ENCODE peak calls at places on chromosomes 4 and X, in ten cellular contexts. One of them, this sample, is unnamed.

GRCh38 chr4:123265443-123265842 is 131.2 kb upstream of the SPRY1 start:
- DNase-seq in heart left ventricle: no peak
- DNase-seq in nephron progenitor cell: no peak
- DNase-seq in coronary artery: no peak
- DNase-seq in foreskin fibroblast: no peak
- DNase-seq in AG09319: no peak
- DNase-seq in esophagus muscularis mucosa: no peak
- DNase-seq in heart right ventricle: no peak
- DNase-seq in fibroblast of pulmonary artery: no peak
- DNase-seq in AG04450: no peak
- DNase-seq in this sample: no peak

GRCh38 chr4:99847362-99847976 is 30.8 kb downstream of the DAPP1 start:
- DNase-seq in heart left ventricle: no peak
- DNase-seq in nephron progenitor cell: no peak
- DNase-seq in coronary artery: no peak
- DNase-seq in foreskin fibroblast: no peak
- DNase-seq in AG09319: no peak
- DNase-seq in esophagus muscularis mucosa: peak
- DNase-seq in heart right ventricle: no peak
- DNase-seq in fibroblast of pulmonary artery: no peak
- DNase-seq in AG04450: no peak
- DNase-seq in this sample: no peak

GRCh38 chr4:54877006-54877405 is 219.2 kb downstream of the KIT start:
- DNase-seq in heart left ventricle: no peak
- DNase-seq in nephron progenitor cell: no peak
- DNase-seq in coronary artery: no peak
- DNase-seq in foreskin fibroblast: no peak
- DNase-seq in AG09319: no peak
- DNase-seq in esophagus muscularis mucosa: peak
- DNase-seq in heart right ventricle: no peak
- DNase-seq in fibroblast of pulmonary artery: no peak
- DNase-seq in AG04450: no peak
- DNase-seq in this sample: peak

GRCh38 chrX:75603833-75604232 is 81.0 kb upstream of the ZDHHC15 start:
- DNase-seq in heart left ventricle: no peak
- DNase-seq in nephron progenitor cell: no peak
- DNase-seq in coronary artery: no peak
- DNase-seq in foreskin fibroblast: no peak
- DNase-seq in AG09319: no peak
- DNase-seq in esophagus muscularis mucosa: no peak
- DNase-seq in heart right ventricle: peak
- DNase-seq in fibroblast of pulmonary artery: peak
- DNase-seq in AG04450: no peak
- DNase-seq in this sample: peak

GRCh38 chr4:48660347-48660746 is 119.7 kb downstream of the FRYL start:
- DNase-seq in heart left ventricle: no peak
- DNase-seq in nephron progenitor cell: no peak
- DNase-seq in coronary artery: no peak
- DNase-seq in foreskin fibroblast: no peak
- DNase-seq in AG09319: no peak
- DNase-seq in esophagus muscularis mucosa: no peak
- DNase-seq in heart right ventricle: no peak
- DNase-seq in fibroblast of pulmonary artery: no peak
- DNase-seq in AG04450: no peak
- DNase-seq in this sample: no peak

GRCh38 chr4:48149971-48150370 is 15.9 kb upstream of the TXK start:
- DNase-seq in heart left ventricle: no peak
- DNase-seq in nephron progenitor cell: no peak
- DNase-seq in coronary artery: no peak
- DNase-seq in foreskin fibroblast: no peak
- DNase-seq in AG09319: no peak
- DNase-seq in esophagus muscularis mucosa: no peak
- DNase-seq in heart right ventricle: no peak
- DNase-seq in fibroblast of pulmonary artery: no peak
- DNase-seq in AG04450: no peak
- DNase-seq in this sample: no peak

GRCh38 chrX:124028177-124028576 is 66.7 kb downstream of the STAG2 start:
- DNase-seq in heart left ventricle: no peak
- DNase-seq in nephron progenitor cell: no peak
- DNase-seq in coronary artery: no peak
- DNase-seq in foreskin fibroblast: peak
- DNase-seq in AG09319: peak
- DNase-seq in esophagus muscularis mucosa: no peak
- DNase-seq in heart right ventricle: no peak
- DNase-seq in fibroblast of pulmonary artery: peak
- DNase-seq in AG04450: peak
- DNase-seq in this sample: peak

GRCh38 chr4:13464543-13464942 is 19.6 kb downstream of the RAB28 start:
- DNase-seq in heart left ventricle: no peak
- DNase-seq in nephron progenitor cell: no peak
- DNase-seq in coronary artery: no peak
- DNase-seq in foreskin fibroblast: no peak
- DNase-seq in AG09319: no peak
- DNase-seq in esophagus muscularis mucosa: no peak
- DNase-seq in heart right ventricle: no peak
- DNase-seq in fibroblast of pulmonary artery: no peak
- DNase-seq in AG04450: no peak
- DNase-seq in this sample: no peak

GRCh38 chr4:15410750-15411149 is 17.1 kb upstream of the C1QTNF7 start:
- DNase-seq in heart left ventricle: no peak
- DNase-seq in nephron progenitor cell: no peak
- DNase-seq in coronary artery: no peak
- DNase-seq in foreskin fibroblast: no peak
- DNase-seq in AG09319: no peak
- DNase-seq in esophagus muscularis mucosa: no peak
- DNase-seq in heart right ventricle: no peak
- DNase-seq in fibroblast of pulmonary artery: peak
- DNase-seq in AG04450: no peak
- DNase-seq in this sample: peak

GRCh38 chrX:129939986-129940385 is 34.0 kb downstream of the UTP14A start:
- DNase-seq in heart left ventricle: peak
- DNase-seq in nephron progenitor cell: no peak
- DNase-seq in coronary artery: no peak
- DNase-seq in foreskin fibroblast: no peak
- DNase-seq in AG09319: no peak
- DNase-seq in esophagus muscularis mucosa: no peak
- DNase-seq in heart right ventricle: peak
- DNase-seq in fibroblast of pulmonary artery: no peak
- DNase-seq in AG04450: no peak
- DNase-seq in this sample: no peak

GRCh38 chrX:7270018-7270417 is 122.1 kb upstream of the PUDP start:
- DNase-seq in heart left ventricle: no peak
- DNase-seq in nephron progenitor cell: no peak
- DNase-seq in coronary artery: no peak
- DNase-seq in foreskin fibroblast: peak
- DNase-seq in AG09319: no peak
- DNase-seq in esophagus muscularis mucosa: no peak
- DNase-seq in heart right ventricle: no peak
- DNase-seq in fibroblast of pulmonary artery: no peak
- DNase-seq in AG04450: no peak
- DNase-seq in this sample: no peak

GRCh38 chr4:186104895-186105720 is 604 bp downstream of the FAM149A start:
- DNase-seq in heart left ventricle: no peak
- DNase-seq in nephron progenitor cell: peak
- DNase-seq in coronary artery: no peak
- DNase-seq in foreskin fibroblast: no peak
- DNase-seq in AG09319: no peak
- DNase-seq in esophagus muscularis mucosa: no peak
- DNase-seq in heart right ventricle: no peak
- DNase-seq in fibroblast of pulmonary artery: no peak
- DNase-seq in AG04450: no peak
- DNase-seq in this sample: peak

GRCh38 chrX:15224747-15225146 is 45.1 kb downstream of the ASB9 start:
- DNase-seq in heart left ventricle: no peak
- DNase-seq in nephron progenitor cell: no peak
- DNase-seq in coronary artery: no peak
- DNase-seq in foreskin fibroblast: no peak
- DNase-seq in AG09319: no peak
- DNase-seq in esophagus muscularis mucosa: no peak
- DNase-seq in heart right ventricle: no peak
- DNase-seq in fibroblast of pulmonary artery: no peak
- DNase-seq in AG04450: no peak
- DNase-seq in this sample: no peak
- TF ChIP-seq CTCF in heart left ventricle: no peak
- TF ChIP-seq CTCF in nephron progenitor cell: no peak
- TF ChIP-seq CTCF in coronary artery: no peak
- TF ChIP-seq CTCF in foreskin fibroblast: no peak
- TF ChIP-seq CTCF in AG09319: no peak
- TF ChIP-seq CTCF in esophagus muscularis mucosa: no peak
- TF ChIP-seq CTCF in heart right ventricle: no peak
- TF ChIP-seq CTCF in fibroblast of pulmonary artery: no peak
- TF ChIP-seq CTCF in AG04450: no peak
- TF ChIP-seq CTCF in this sample: no peak

DNA sequence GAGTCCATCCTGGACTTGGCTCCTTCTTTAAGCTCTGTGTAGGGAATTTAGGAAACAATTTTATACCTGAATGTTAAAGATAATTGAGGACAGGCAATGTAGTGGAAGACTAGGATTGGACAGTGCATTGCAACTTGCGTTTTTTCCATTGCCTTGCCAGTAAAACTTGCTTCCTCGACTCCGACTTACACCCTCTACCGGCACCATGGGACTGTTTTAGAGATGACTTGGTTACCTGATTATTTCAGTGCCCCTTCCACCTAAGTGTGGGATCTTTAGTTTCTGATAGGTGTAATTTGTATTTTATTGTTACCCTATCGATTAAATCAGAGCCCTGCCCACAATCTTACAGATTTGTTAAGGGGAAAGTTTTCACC is 1.2 kb downstream of the PRPS1 start:
- DNase-seq in heart left ventricle: no peak
- DNase-seq in nephron progenitor cell: no peak
- DNase-seq in coronary artery: no peak
- DNase-seq in foreskin fibroblast: no peak
- DNase-seq in AG09319: no peak
- DNase-seq in esophagus muscularis mucosa: no peak
- DNase-seq in heart right ventricle: no peak
- DNase-seq in fibroblast of pulmonary artery: peak
- DNase-seq in AG04450: no peak
- DNase-seq in this sample: peak
- TF ChIP-seq CTCF in heart left ventricle: no peak
- TF ChIP-seq CTCF in nephron progenitor cell: no peak
- TF ChIP-seq CTCF in coronary artery: no peak
- TF ChIP-seq CTCF in foreskin fibroblast: peak
- TF ChIP-seq CTCF in AG09319: peak
- TF ChIP-seq CTCF in esophagus muscularis mucosa: no peak
- TF ChIP-seq CTCF in heart right ventricle: no peak
- TF ChIP-seq CTCF in fibroblast of pulmonary artery: peak
- TF ChIP-seq CTCF in AG04450: peak
- TF ChIP-seq CTCF in this sample: peak

GRCh38 chr4:112418092-112418491 is 97.9 kb downstream of the NEUROG2 start:
- DNase-seq in heart left ventricle: no peak
- DNase-seq in nephron progenitor cell: no peak
- DNase-seq in coronary artery: no peak
- DNase-seq in foreskin fibroblast: no peak
- DNase-seq in AG09319: no peak
- DNase-seq in esophagus muscularis mucosa: no peak
- DNase-seq in heart right ventricle: no peak
- DNase-seq in fibroblast of pulmonary artery: no peak
- DNase-seq in AG04450: no peak
- DNase-seq in this sample: no peak
- TF ChIP-seq CTCF in heart left ventricle: no peak
- TF ChIP-seq CTCF in nephron progenitor cell: no peak
- TF ChIP-seq CTCF in coronary artery: no peak
- TF ChIP-seq CTCF in foreskin fibroblast: no peak
- TF ChIP-seq CTCF in AG09319: no peak
- TF ChIP-seq CTCF in esophagus muscularis mucosa: no peak
- TF ChIP-seq CTCF in heart right ventricle: no peak
- TF ChIP-seq CTCF in fibroblast of pulmonary artery: no peak
- TF ChIP-seq CTCF in AG04450: no peak
- TF ChIP-seq CTCF in this sample: no peak

GRCh38 chr4:2412534-2412884 is 5.9 kb downstream of the ZFYVE28 start:
- DNase-seq in heart left ventricle: no peak
- DNase-seq in nephron progenitor cell: no peak
- DNase-seq in coronary artery: no peak
- DNase-seq in foreskin fibroblast: no peak
- DNase-seq in AG09319: no peak
- DNase-seq in esophagus muscularis mucosa: no peak
- DNase-seq in heart right ventricle: no peak
- DNase-seq in fibroblast of pulmonary artery: no peak
- DNase-seq in AG04450: no peak
- DNase-seq in this sample: no peak

GRCh38 chr4:2413821-2414610 is 4.4 kb downstream of the ZFYVE28 start:
- DNase-seq in heart left ventricle: no peak
- DNase-seq in nephron progenitor cell: no peak
- DNase-seq in coronary artery: no peak
- DNase-seq in foreskin fibroblast: peak
- DNase-seq in AG09319: no peak
- DNase-seq in esophagus muscularis mucosa: no peak
- DNase-seq in heart right ventricle: no peak
- DNase-seq in fibroblast of pulmonary artery: peak
- DNase-seq in AG04450: no peak
- DNase-seq in this sample: no peak

GRCh38 chr4:2411786-2412510 is 6.5 kb downstream of the ZFYVE28 start:
- DNase-seq in heart left ventricle: no peak
- DNase-seq in nephron progenitor cell: no peak
- DNase-seq in coronary artery: no peak
- DNase-seq in foreskin fibroblast: no peak
- DNase-seq in AG09319: no peak
- DNase-seq in esophagus muscularis mucosa: no peak
- DNase-seq in heart right ventricle: no peak
- DNase-seq in fibroblast of pulmonary artery: no peak
- DNase-seq in AG04450: no peak
- DNase-seq in this sample: no peak

GRCh38 chr4:2415213-2415612 is 3.2 kb downstream of the ZFYVE28 start:
- DNase-seq in heart left ventricle: no peak
- DNase-seq in nephron progenitor cell: no peak
- DNase-seq in coronary artery: no peak
- DNase-seq in foreskin fibroblast: no peak
- DNase-seq in AG09319: no peak
- DNase-seq in esophagus muscularis mucosa: no peak
- DNase-seq in heart right ventricle: no peak
- DNase-seq in fibroblast of pulmonary artery: no peak
- DNase-seq in AG04450: no peak
- DNase-seq in this sample: no peak

DNA sequence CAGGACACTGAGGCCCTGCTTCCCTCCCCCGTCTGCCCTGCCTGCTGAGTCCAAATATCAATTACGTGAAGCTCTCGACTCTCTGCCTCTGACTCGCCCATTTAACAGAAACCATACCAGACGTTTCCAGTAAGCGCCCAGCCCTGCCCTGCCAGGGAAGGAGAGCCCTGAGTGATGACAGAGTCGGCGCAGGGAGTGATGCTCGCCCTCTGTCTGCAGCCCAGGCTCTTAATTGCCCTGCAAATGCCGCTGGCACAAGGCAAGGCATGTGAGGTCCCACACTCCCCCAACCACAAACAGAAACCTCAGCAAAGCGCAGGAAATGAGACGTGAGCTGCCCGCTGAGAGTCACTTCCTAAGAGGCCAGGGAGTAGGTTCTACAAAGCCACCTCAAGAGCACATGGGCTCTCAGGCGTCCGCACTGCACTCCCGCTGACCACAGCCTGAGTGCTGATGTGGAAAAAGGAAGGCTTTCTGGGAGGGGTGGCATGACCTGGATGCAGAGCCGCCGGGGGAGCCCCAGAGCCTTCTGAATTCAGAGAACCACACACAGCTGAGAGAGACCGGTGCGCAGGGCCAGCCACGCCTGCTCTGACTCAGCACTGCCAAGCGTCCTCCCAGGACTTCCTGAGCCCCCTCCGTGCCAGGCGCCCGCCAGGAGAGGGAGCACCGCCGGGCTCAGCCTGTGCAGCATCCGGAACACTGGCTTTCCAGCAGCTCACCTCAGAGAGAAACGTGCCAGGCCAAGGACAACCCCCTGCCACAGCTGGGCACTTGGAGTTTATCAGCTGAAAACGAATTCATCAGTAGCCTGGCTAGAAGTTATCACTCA is 5.3 kb downstream of the ZFYVE28 start:
- DNase-seq in heart left ventricle: peak
- DNase-seq in nephron progenitor cell: peak
- DNase-seq in coronary artery: peak
- DNase-seq in foreskin fibroblast: peak
- DNase-seq in AG09319: peak
- DNase-seq in esophagus muscularis mucosa: peak
- DNase-seq in heart right ventricle: peak
- DNase-seq in fibroblast of pulmonary artery: peak
- DNase-seq in AG04450: peak
- DNase-seq in this sample: peak
- TF ChIP-seq CTCF in heart left ventricle: peak
- TF ChIP-seq CTCF in nephron progenitor cell: peak
- TF ChIP-seq CTCF in coronary artery: peak
- TF ChIP-seq CTCF in foreskin fibroblast: peak
- TF ChIP-seq CTCF in AG09319: peak
- TF ChIP-seq CTCF in esophagus muscularis mucosa: peak
- TF ChIP-seq CTCF in heart right ventricle: peak
- TF ChIP-seq CTCF in fibroblast of pulmonary artery: peak
- TF ChIP-seq CTCF in AG04450: peak
- TF ChIP-seq CTCF in this sample: peak

This sample was measured in choroid plexus epithelial cell.